ENCODE peak calls at places on chromosomes 3 and 15, in eight cellular contexts. Z is activated gamma-delta T cell treated with anti-CD3 and anti-CD28 coated beads, Interleukin-2, amount 50 U/mL, for 16 hours; D is iris pigment epithelial cell; U is SJSA1; Y is effector CD8-positive, alpha-beta T cell; V is H7; J is pulmonary artery endothelial cell; P is Daoy. H is an unnamed sample.
A peak's percentile ranks its signal among the peaks of the same experiment; 100 is the strongest.

GRCh38 chr3:13581485-13582365 is 32.8 kb downstream of the FBLN2 start:
- DNase-seq in Z (no peak), D (no peak), U (no peak), Y (no peak), V (no peak), J (no peak), P (no peak), H (peak; percentile 57)

GRCh38 chr3:44355634-44356033 is 17.1 kb downstream of the TCAIM start:
- DNase-seq in Z (no peak), D (peak; percentile 94), U (no peak), Y (no peak), V (no peak), J (peak; percentile 24), P (peak; percentile 62), H (peak; percentile 46)

GRCh38 chr3:65020233-65020632 is 332.4 kb upstream of the ADAMTS9 start:
- DNase-seq in Z (no peak), D (no peak), U (no peak), Y (no peak), V (no peak), J (no peak), P (no peak), H (no peak)

GRCh38 chr15:54007256-54007655 is 29.0 kb downstream of the UNC13C start:
- DNase-seq in Z (no peak), D (no peak), U (no peak), Y (no peak), V (no peak), J (no peak), P (no peak), H (no peak)

GRCh38 chr3:185934726-185935464 is 2.9 kb downstream of the TRA2B start:
- DNase-seq in Z (no peak), D (peak; percentile 35), U (no peak), Y (no peak), V (no peak), J (no peak), P (no peak), H (no peak)

GRCh38 chr3:194598771-194599557 is 34.3 kb downstream of the TMEM44 start:
- DNase-seq in Z (no peak), D (peak; percentile 53), U (peak; percentile 89), Y (no peak), V (no peak), J (no peak), P (peak; percentile 100), H (peak; percentile 95)

GRCh38 chr3:71724584-71725278 is 471 bp downstream of the EIF4E3 start:
- DNase-seq in Z (no peak), D (no peak), U (peak; percentile 47), Y (peak; percentile 6), V (no peak), J (no peak), P (peak; percentile 23), H (peak; percentile 44)

GRCh38 chr3:127911421-127911931 is 3.6 kb upstream of the KBTBD12 start:
- DNase-seq in Z (no peak), D (no peak), U (no peak), Y (no peak), V (no peak), J (no peak), P (no peak), H (no peak)

GRCh38 chr3:133965033-133965570 is 64.6 kb downstream of the SLCO2A1 start:
- DNase-seq in Z (no peak), D (no peak), U (no peak), Y (no peak), V (no peak), J (no peak), P (peak; percentile 82), H (no peak)

GRCh38 chr15:48653913-48654630 is 8.6 kb upstream of the FBN1 start:
- DNase-seq in Z (no peak), D (no peak), U (no peak), Y (no peak), V (no peak), J (no peak), P (no peak), H (no peak)

GRCh38 chr15:42375941-42376340 is 16.6 kb downstream of the CAPN3 start:
- DNase-seq in Z (no peak), D (no peak), U (no peak), Y (no peak), V (no peak), J (no peak), P (no peak), H (no peak)

H was measured in H54.